ENCODE peak calls at places on chromosomes 3 and 15, in eight cellular contexts. F is Right ventricle myocardium inferior; B is heart left ventricle; K is hepatocyte; U is GM13977; H is occipital lobe; I is memory B cell; C is activated CD4-positive, alpha-beta T cell treated with anti-CD3 and anti-CD28 coated beads, Interleukin-2, amount 50 U/mL, for 24 hours. S is an unnamed sample.

GRCh38 chr3:63863150-63864007 is at the start of the genes ATXN7 and THOC7:
- DNase-seq in K (peak), F (peak), I (peak), H (peak), C (peak), U (peak), B (peak), S (peak)

GRCh38 chr3:13189639-13190375 is 116.6 kb upstream of the IQSEC1 start:
- DNase-seq in K (peak), I (no peak), F (no peak), B (no peak), C (no peak), U (no peak), H (no peak), S (no peak)

GRCh38 chr15:98124576-98124975 is 164.1 kb downstream of the ARRDC4 start:
- DNase-seq in K (no peak), F (no peak), I (no peak), H (no peak), C (no peak), B (no peak), U (no peak), S (no peak)

GRCh38 chr3:24521306-24522154 is 26.9 kb upstream of the THRB start:
- DNase-seq in I (peak), C (no peak), F (peak), H (peak), U (no peak), B (peak), K (peak), S (peak)

GRCh38 chr3:55488398-55489055 is 1.4 kb upstream of the WNT5A start:
- DNase-seq in B (peak), C (no peak), U (peak), F (peak), H (peak), I (no peak), K (peak), S (peak)

GRCh38 chr15:85702321-85703230 is 92.1 kb downstream of the KLHL25 start:
- DNase-seq in C (no peak), I (no peak), F (no peak), H (no peak), K (no peak), U (no peak), B (no peak), S (no peak)

GRCh38 chr15:78389356-78389755 is 48.7 kb upstream of the IREB2 start:
- DNase-seq in C (no peak), F (no peak), I (no peak), K (peak), B (no peak), H (no peak), U (no peak), S (no peak)

GRCh38 chr15:81152799-81153198 is 18.7 kb downstream of the CFAP161 start:
- DNase-seq in K (no peak), I (no peak), U (no peak), H (no peak), F (no peak), C (no peak), B (no peak), S (no peak)

GRCh38 chr15:34223904-34224596 is 766 bp upstream of the EMC4 start:
- DNase-seq in C (no peak), U (no peak), F (no peak), H (no peak), K (no peak), I (no peak), B (no peak), S (peak)

GRCh38 chr3:152395764-152396163 is 127.0 kb downstream of the MBNL1 start:
- DNase-seq in K (no peak), C (no peak), H (no peak), U (no peak), F (no peak), I (no peak), B (no peak), S (no peak)

GRCh38 chr15:38411902-38412301 is 42.0 kb upstream of the FAM98B start:
- DNase-seq in K (no peak), B (no peak), U (no peak), F (no peak), C (no peak), H (no peak), I (no peak), S (no peak)

GRCh38 chr3:171407746-171408145 is 52.5 kb downstream of the TNIK start:
- DNase-seq in H (no peak), F (no peak), K (no peak), C (no peak), I (no peak), U (no peak), B (no peak), S (no peak)

GRCh38 chr3:98985406-98985805 is 83.9 kb upstream of the DCBLD2 start:
- DNase-seq in K (no peak), H (no peak), U (no peak), I (no peak), F (no peak), B (no peak), C (no peak), S (no peak)